ENCODE peak calls at places on chromosomes 11 and 22, in four cellular contexts. S is AG04450, G is tibial nerve, X is PC-3. P is an unnamed sample.
A peak's percentile ranks its signal among the peaks of the same experiment; 100 is the strongest.

GRCh38 chr22:50418624-50419023 is 56.2 kb downstream of the SBF1 start:
- DNase-seq in S (no peak), X (no peak), G (no peak), P (no peak)

GRCh38 chr11:65181569-65182257 is at the start of gene CAPN1:
- DNase-seq in G (peak; percentile 54), X (peak; percentile 98), S (peak; percentile 61), P (peak; percentile 91)

GRCh38 chr11:63567044-63567840 is 4.1 kb upstream of the PLAAT2 start:
- DNase-seq in G (no peak), X (peak; percentile 97), S (peak; percentile 34), P (no peak)

GRCh38 chr11:3130269-3131071 is 34.6 kb downstream of the OSBPL5 start:
- DNase-seq in G (no peak), S (no peak), X (peak; percentile 51), P (peak; percentile 67)

GRCh38 chr11:123308077-123308476 is 113.0 kb upstream of the CLMP start:
- DNase-seq in G (no peak), X (no peak), S (no peak), P (no peak)

GRCh38 chr11:15468471-15468870 is 353.7 kb downstream of the INSC start:
- DNase-seq in G (no peak), S (no peak), X (no peak), P (no peak)

GRCh38 chr11:130633466-130633865 is 185.0 kb downstream of the ADAMTS15 start:
- DNase-seq in X (peak; percentile 67), G (no peak), S (no peak), P (no peak)

GRCh38 chr11:41950470-41951143 is 491.2 kb upstream of the LRRC4C start:
- DNase-seq in G (no peak), S (no peak), X (no peak), P (no peak)

GRCh38 chr22:44850946-44851345 is 98.6 kb downstream of the ARHGAP8 start:
- DNase-seq in S (no peak), X (no peak), G (no peak), P (peak; percentile 10)

GRCh38 chr22:41468381-41469217 is at the start of the genes ACO2 and PHF5A:
- DNase-seq in G (peak; percentile 96), S (peak; percentile 93), X (peak; percentile 95), P (peak; percentile 98)

GRCh38 chr22:22848364-22848866 is 39.2 kb upstream of the IGLL5 start:
- DNase-seq in G (peak; percentile 35), X (peak; percentile 77), S (no peak), P (peak; percentile 79)

GRCh38 chr11:31690041-31690440 is 121.1 kb downstream of the PAX6 start:
- DNase-seq in S (no peak), G (no peak), X (no peak), P (no peak)

GRCh38 chr11:109808569-109808968 is 284.6 kb upstream of the ZC3H12C start:
- DNase-seq in G (no peak), X (peak; percentile 36), S (no peak), P (no peak)

GRCh38 chr11:130583866-130584265 is 135.4 kb downstream of the ADAMTS15 start:
- DNase-seq in S (no peak), X (no peak), G (no peak), P (no peak)

GRCh38 chr11:1302041-1302460 is 7.4 kb downstream of the TOLLIP start:
- DNase-seq in G (no peak), X (no peak), S (no peak), P (peak; percentile 55)

GRCh38 chr11:130071211-130071712 is 1.6 kb downstream of the APLP2 start:
- DNase-seq in X (peak; percentile 66), G (no peak), S (no peak), P (no peak)

GRCh38 chr22:17097701-17098100 is 12.9 kb downstream of the IL17RA start:
- DNase-seq in X (no peak), G (no peak), S (no peak), P (no peak)

GRCh38 chr11:63508009-63508408 is 2.1 kb downstream of the LGALS12 start:
- DNase-seq in S (no peak), G (no peak), X (peak; percentile 51), P (no peak)

GRCh38 chr11:125976156-125976555 is 30.3 kb downstream of the VSIG10L2 start:
- DNase-seq in X (no peak), S (no peak), G (no peak), P (no peak)

GRCh38 chr11:91406009-91406408 is 818.6 kb upstream of the FAT3 start:
- DNase-seq in S (no peak), G (no peak), X (no peak), P (no peak)

GRCh38 chr11:69212121-69213110 is 56.7 kb downstream of the SMIM38 start:
- DNase-seq in G (no peak), S (no peak), X (no peak), P (peak; percentile 71)
- TF ChIP-seq CTCF in G (peak; percentile 31), S (peak; percentile 46), X (peak; percentile 51), P (no peak)

DNA sequence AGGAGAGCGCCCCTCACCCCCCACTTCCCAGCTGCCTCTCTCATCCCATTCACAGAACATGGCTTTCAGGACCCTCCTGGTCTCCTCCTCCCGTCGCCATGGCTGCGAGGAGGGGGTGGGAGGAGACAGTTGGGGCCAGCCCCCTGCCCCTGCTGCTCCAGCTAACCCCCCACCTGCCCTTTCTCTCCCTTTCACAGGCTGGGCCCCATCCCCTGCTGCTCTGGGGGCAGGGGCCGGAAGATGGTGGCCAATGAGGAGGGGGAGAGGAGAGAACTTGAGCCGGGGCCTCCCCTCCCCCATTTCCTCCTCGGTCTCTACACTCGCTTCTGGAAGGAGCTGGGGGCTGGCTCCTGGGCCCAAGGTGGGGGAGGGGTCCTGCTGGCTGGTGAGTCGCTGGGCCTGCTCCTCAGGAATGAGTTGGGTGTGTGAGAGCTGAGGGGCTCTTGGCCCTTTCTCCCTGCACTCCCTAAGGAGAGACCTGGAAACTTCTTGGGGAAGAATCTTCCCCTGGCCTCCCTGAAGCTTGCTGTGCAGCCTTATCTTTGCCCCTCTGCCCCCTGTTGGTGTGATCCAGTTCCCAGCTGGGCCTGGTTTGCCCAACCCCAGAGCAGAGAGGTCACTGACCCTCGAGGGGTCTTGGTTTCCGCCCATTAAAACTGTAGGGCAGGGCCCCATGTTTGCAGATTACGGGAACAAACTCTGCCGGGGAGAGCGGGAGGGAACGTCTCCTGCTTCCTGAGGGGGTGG is 10.2 kb downstream of the YPEL4 start:
- DNase-seq in X (peak; percentile 51), S (no peak), G (no peak), P (no peak)
- H3K27ac ChIP-seq in X (no peak overlapping the region), S (peak overlapping the region; percentile 47), G (peak overlapping the region; percentile 40), P (no peak overlapping the region)

GRCh38 chr22:43230983-43231723 is 44.2 kb upstream of the TTLL12 start:
- DNase-seq in X (peak; percentile 76), G (no peak), S (no peak), P (no peak)
- TF ChIP-seq CTCF in X (peak; percentile 90), G (peak; percentile 82), S (peak; percentile 88), P (peak; percentile 95)

GRCh38 chr11:102309621-102310541 is 7.4 kb upstream of the BIRC3 start:
- DNase-seq in X (no peak), S (no peak), G (no peak), P (no peak)
- H3K27ac ChIP-seq in X (no peak overlapping the region), S (no peak overlapping the region), G (no peak overlapping the region), P (no peak overlapping the region)

DNA sequence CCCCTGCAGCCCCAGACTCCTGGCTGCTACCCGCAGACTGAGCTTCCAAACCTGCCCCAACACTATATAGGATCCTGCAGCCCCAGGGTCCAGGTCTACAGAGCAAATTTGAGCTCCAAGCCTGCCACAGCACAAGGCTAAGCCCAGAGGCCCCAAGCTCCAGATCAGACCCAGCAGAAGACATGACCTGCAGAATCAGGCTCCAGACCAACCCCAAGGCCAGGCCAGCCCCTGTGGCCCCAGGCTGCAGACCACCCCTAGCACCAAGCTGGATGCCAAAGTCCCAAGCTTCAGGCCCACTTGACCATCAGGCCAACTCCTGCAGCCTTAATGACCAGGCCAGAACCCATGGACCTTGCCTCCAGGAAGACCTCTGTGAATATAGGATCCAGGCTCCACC is 145.3 kb downstream of the DLG2 start:
- DNase-seq in G (no peak), X (no peak), S (no peak), P (no peak)
- TF ChIP-seq CTCF in G (no peak), X (no peak), S (no peak), P (no peak)

GRCh38 chr22:43118024-43118849 is 7.7 kb downstream of the BIK start:
- DNase-seq in S (no peak), X (no peak), G (no peak), P (no peak)

GRCh38 chr22:43118953-43119458 is 8.5 kb downstream of the BIK start:
- DNase-seq in X (no peak), G (no peak), S (no peak), P (no peak)

GRCh38 chr22:43113516-43114251 is 3.1 kb downstream of the BIK start:
- DNase-seq in G (no peak), S (no peak), X (peak; percentile 51), P (no peak)

GRCh38 chr22:43114958-43115357 is 4.4 kb downstream of the BIK start:
- DNase-seq in G (no peak), S (no peak), X (peak; percentile 85), P (no peak)

DNA sequence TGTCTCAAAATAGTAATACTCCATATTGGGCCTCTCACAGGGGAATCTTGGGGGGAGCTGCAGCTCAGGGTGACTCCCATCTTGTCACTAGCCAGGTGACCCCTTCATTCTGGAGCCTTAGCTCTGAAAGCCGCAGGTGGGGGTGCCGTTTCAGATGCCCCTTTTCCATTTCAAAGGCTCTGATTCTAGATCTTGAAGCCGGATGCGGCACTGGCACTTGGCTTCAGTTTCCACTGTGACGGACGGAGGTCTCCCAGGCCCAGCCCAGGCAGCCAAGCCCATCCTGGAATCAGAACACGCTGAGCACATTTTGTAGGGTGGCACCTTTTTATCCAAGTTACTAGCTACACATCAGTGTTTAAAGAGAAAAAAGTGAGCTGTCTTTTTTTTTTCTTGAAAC is 6.4 kb downstream of the BIK start:
- DNase-seq in G (no peak), X (no peak), S (no peak), P (no peak)
- H3K27ac ChIP-seq in G (no peak overlapping the region), X (no peak overlapping the region), S (no peak overlapping the region), P (no peak overlapping the region)

DNA sequence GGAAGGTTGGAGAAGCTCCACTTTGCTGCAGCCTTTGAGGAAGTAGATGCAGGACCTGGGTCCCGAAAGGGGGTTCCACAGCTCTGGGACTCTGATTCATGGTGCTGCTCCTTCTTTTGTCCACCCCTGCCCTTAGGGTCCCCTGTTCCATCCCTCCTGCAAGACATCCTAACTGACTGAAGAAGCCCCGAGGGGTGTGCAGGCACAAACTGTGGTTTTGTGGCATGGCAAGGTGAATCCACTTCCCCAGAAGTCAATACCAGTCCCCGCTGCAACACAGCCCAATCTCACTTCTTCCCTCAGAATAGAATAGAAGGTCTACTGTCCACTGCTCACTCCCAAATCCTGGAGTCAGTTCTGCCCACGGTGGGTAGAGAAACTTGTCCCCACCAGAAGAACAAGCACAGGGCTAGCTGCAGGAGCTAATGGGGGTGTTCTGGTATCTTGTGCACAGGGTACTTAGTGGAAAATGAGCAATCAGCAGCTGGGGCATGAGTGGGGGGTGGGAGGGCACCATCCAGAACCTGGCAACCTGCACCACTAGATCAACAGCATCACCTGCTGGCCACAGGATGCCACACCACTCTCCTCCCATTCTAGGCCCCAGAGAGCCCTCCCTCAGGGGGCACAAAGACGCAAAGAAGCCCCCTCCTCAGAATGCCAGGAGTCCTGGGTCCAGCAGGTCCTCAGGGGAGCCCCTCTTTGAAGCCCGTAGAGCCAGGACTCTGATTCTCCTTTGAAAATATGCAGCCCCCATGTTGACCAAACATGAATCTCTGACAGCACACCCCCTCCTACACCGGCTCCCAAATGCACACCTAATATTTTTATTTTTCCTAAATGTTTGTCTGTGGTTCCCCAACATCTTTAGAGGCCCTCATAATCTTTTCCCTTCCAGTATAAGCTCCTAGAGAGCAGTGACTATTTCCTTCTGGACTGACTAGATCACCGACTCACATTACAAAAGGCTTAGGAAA is 14.1 kb downstream of the SPATA19 start:
- DNase-seq in S (no peak), G (no peak), X (no peak), P (no peak)
- TF ChIP-seq CTCF in S (no peak), G (peak; percentile 4), X (peak; percentile 27), P (no peak)

P was measured in suprapubic skin.